ENCODE peak calls at places on chromosome 21, in ten cellular contexts. J, O, X, V, N, Z, Q, E, K and F are unnamed samples.

GRCh38 chr21:14707265-14708020 is 161.3 kb upstream of the SAMSN1 start:
- DNase-seq in J (no peak), O (no peak), X (no peak), V (no peak), N (no peak), Z (no peak), Q (no peak), E (no peak), K (no peak), F (no peak)

GRCh38 chr21:39441502-39442475 is 3.8 kb downstream of the LCA5L start:
- DNase-seq in J (no peak), O (peak; percentile 48), X (peak; percentile 18), V (peak; percentile 62), N (no peak), Z (no peak), Q (no peak), E (no peak), K (peak; percentile 63), F (no peak)

GRCh38 chr21:35511298-35512162 is 462.4 kb upstream of the RUNX1 start:
- DNase-seq in J (no peak), O (peak; percentile 68), X (no peak), V (no peak), N (no peak), Z (no peak), Q (no peak), E (no peak), K (peak; percentile 50), F (no peak)

GRCh38 chr21:39037807-39038405 is 145.3 kb downstream of the PSMG1 start:
- DNase-seq in J (no peak), O (no peak), X (no peak), V (no peak), N (no peak), Z (no peak), Q (no peak), E (peak; percentile 56), K (no peak), F (no peak)

GRCh38 chr21:19523731-19524130 is 1120.1 kb upstream of the TMPRSS15 start:
- DNase-seq in J (no peak), O (no peak), X (no peak), V (no peak), N (no peak), Z (no peak), Q (no peak), E (no peak), K (no peak), F (no peak)

GRCh38 chr21:33089439-33089838 is 19.5 kb downstream of the OLIG1 start:
- DNase-seq in J (no peak), O (no peak), X (no peak), V (no peak), N (no peak), Z (no peak), Q (no peak), E (no peak), K (no peak), F (no peak)

GRCh38 chr21:31418355-31419001 is 74.4 kb upstream of the TIAM1 start:
- DNase-seq in J (no peak), O (no peak), X (no peak), V (peak; percentile 16), N (no peak), Z (no peak), Q (no peak), E (no peak), K (no peak), F (no peak)

GRCh38 chr21:33541105-33541711 is 709 bp downstream of the GART start:
- DNase-seq in J (peak; percentile 1), O (no peak), X (no peak), V (no peak), N (no peak), Z (no peak), Q (no peak), E (no peak), K (no peak), F (no peak)

GRCh38 chr21:44353200-44353970 is at the start of gene TRPM2:
- DNase-seq in J (peak; percentile 21), O (no peak), X (peak; percentile 31), V (no peak), N (no peak), Z (no peak), Q (no peak), E (no peak), K (peak; percentile 55), F (no peak)

GRCh38 chr21:35134299-35134698 is 85.2 kb upstream of the RUNX1 start:
- DNase-seq in J (no peak), O (no peak), X (no peak), V (no peak), N (no peak), Z (no peak), Q (no peak), E (no peak), K (no peak), F (no peak)

GRCh38 chr21:24840287-24840686 is 767.0 kb downstream of the MRPL39 start:
- DNase-seq in J (no peak), O (no peak), X (no peak), V (no peak), N (no peak), Z (no peak), Q (no peak), E (no peak), K (no peak), F (no peak)

GRCh38 chr21:21114456-21114855 is 116.2 kb downstream of the NCAM2 start:
- DNase-seq in J (no peak), O (no peak), X (no peak), V (no peak), N (no peak), Z (no peak), Q (no peak), E (no peak), K (no peak), F (no peak)

GRCh38 chr21:39661740-39662139 is 49.0 kb downstream of the B3GALT5 start:
- DNase-seq in J (no peak), O (no peak), X (no peak), V (no peak), N (no peak), Z (no peak), Q (no peak), E (no peak), K (no peak), F (no peak)

GRCh38 chr21:44987886-44988606 is 48.2 kb downstream of the SLX9 start:
- DNase-seq in J (no peak), O (no peak), X (no peak), V (no peak), N (no peak), Z (no peak), Q (no peak), E (peak; percentile 60), K (no peak), F (no peak)

GRCh38 chr21:30463713-30464112 is 16.5 kb downstream of the KRTAP19-1 start:
- DNase-seq in J (no peak), O (no peak), X (no peak), V (peak; percentile 12), N (no peak), Z (no peak), Q (no peak), E (no peak), K (no peak), F (no peak)

GRCh38 chr21:34743285-34743684 is 74.5 kb downstream of the CLIC6 start:
- DNase-seq in J (no peak), O (no peak), X (no peak), V (no peak), N (no peak), Z (no peak), Q (no peak), E (no peak), K (no peak), F (no peak)

GRCh38 chr21:39444406-39445145 is 1.0 kb downstream of the LCA5L start:
- DNase-seq in J (no peak), O (peak; percentile 53), X (no peak), V (peak; percentile 66), N (peak; percentile 21), Z (no peak), Q (no peak), E (no peak), K (peak; percentile 66), F (no peak)

GRCh38 chr21:29092102-29092959 is 18.9 kb upstream of the CCT8 start:
- DNase-seq in J (no peak), O (peak; percentile 78), X (no peak), V (no peak), N (no peak), Z (no peak), Q (no peak), E (no peak), K (peak; percentile 34), F (no peak)

GRCh38 chr21:34313116-34313515 is 50.7 kb upstream of the KCNE2 start:
- DNase-seq in J (no peak), O (no peak), X (no peak), V (no peak), N (no peak), Z (no peak), Q (no peak), E (no peak), K (no peak), F (no peak)

GRCh38 chr21:44990921-44991320 is 51.1 kb downstream of the SLX9 start:
- DNase-seq in J (no peak), O (no peak), X (no peak), V (no peak), N (no peak), Z (no peak), Q (no peak), E (peak; percentile 66), K (no peak), F (no peak)

GRCh38 chr21:14259669-14260458 is 43.9 kb downstream of the RBM11 start:
- DNase-seq in J (no peak), O (peak; percentile 31), X (no peak), V (peak; percentile 73), N (no peak), Z (peak; percentile 24), Q (no peak), E (no peak), K (peak; percentile 56), F (no peak)

GRCh38 chr21:15240846-15241245 is 176.0 kb upstream of the NRIP1 start:
- DNase-seq in J (no peak), O (no peak), X (no peak), V (no peak), N (no peak), Z (no peak), Q (no peak), E (no peak), K (no peak), F (no peak)

GRCh38 chr21:41686664-41687063 is 80.2 kb downstream of the RIPK4 start:
- DNase-seq in J (no peak), O (no peak), X (no peak), V (no peak), N (no peak), Z (no peak), Q (no peak), E (no peak), K (no peak), F (no peak)

GRCh38 chr21:21434944-21435343 is 436.7 kb downstream of the NCAM2 start:
- DNase-seq in J (no peak), O (no peak), X (no peak), V (no peak), N (no peak), Z (no peak), Q (no peak), E (no peak), K (no peak), F (no peak)